ENCODE peak calls at places on chromosomes 11 and 22, in seven cellular contexts. X is adrenal gland, Z is stomach, V is HFFc6, D is NB4, F is tibial artery, C is progenitor cell of endocrine pancreas. O is an unnamed sample.

GRCh38 chr22:25013634-25014033 is 61.1 kb downstream of the KIAA1671 start:
- DNase-seq in X (peak; percentile 71), Z (no peak), V (peak; percentile 33), D (no peak), F (no peak), C (no peak), O (no peak)

GRCh38 chr11:86916330-86916729 is 38.9 kb downstream of the FZD4 start:
- DNase-seq in X (no peak), Z (no peak), V (peak; percentile 77), D (no peak), F (no peak), C (no peak), O (no peak)

GRCh38 chr11:27183672-27184457 is 143.2 kb downstream of the BBOX1 start:
- DNase-seq in X (peak; percentile 66), Z (peak; percentile 62), V (peak; percentile 65), D (peak; percentile 73), F (no peak), C (peak; percentile 20), O (peak; percentile 62)

GRCh38 chr11:86458294-86459001 is 83.8 kb downstream of the CCDC81 start:
- DNase-seq in X (no peak), Z (no peak), V (no peak), D (no peak), F (no peak), C (no peak), O (no peak)

GRCh38 chr11:85843929-85844328 is 11.3 kb upstream of the CCDC83 start:
- DNase-seq in X (no peak), Z (no peak), V (no peak), D (no peak), F (no peak), C (no peak), O (no peak)

GRCh38 chr11:103832762-103833161 is 203.7 kb upstream of the DDI1 start:
- DNase-seq in X (no peak), Z (no peak), V (no peak), D (no peak), F (no peak), C (no peak), O (no peak)

GRCh38 chr11:87722756-87723599 is 452.3 kb downstream of the RAB38 start:
- DNase-seq in X (peak; percentile 32), Z (peak; percentile 43), V (no peak), D (peak; percentile 60), F (no peak), C (no peak), O (no peak)

GRCh38 chr22:38290347-38290746 is 17.5 kb upstream of the TMEM184B start:
- DNase-seq in X (no peak), Z (no peak), V (no peak), D (no peak), F (no peak), C (no peak), O (no peak)

GRCh38 chr11:69378303-69379141 is 84.6 kb downstream of the MYEOV start:
- DNase-seq in X (no peak), Z (no peak), V (no peak), D (no peak), F (peak; percentile 56), C (no peak), O (no peak)

GRCh38 chr22:50014655-50015401 is 2.3 kb upstream of the IL17REL start:
- DNase-seq in X (no peak), Z (no peak), V (no peak), D (no peak), F (no peak), C (no peak), O (no peak)

GRCh38 chr22:31953251-31953650 is 8.9 kb downstream of the YWHAH start:
- DNase-seq in X (no peak), Z (no peak), V (no peak), D (no peak), F (no peak), C (no peak), O (no peak)

GRCh38 chr22:19800306-19800705 is 39.7 kb downstream of the TBX1 start:
- DNase-seq in X (no peak), Z (no peak), V (no peak), D (no peak), F (no peak), C (no peak), O (no peak)

GRCh38 chr11:33086017-33086416 is 46.6 kb downstream of the TCP11L1 start:
- DNase-seq in X (no peak), Z (no peak), V (no peak), D (no peak), F (no peak), C (no peak), O (no peak)

GRCh38 chr11:119432484-119433368 is 9.8 kb upstream of the THY1 start:
- DNase-seq in X (peak; percentile 35), Z (no peak), V (peak; percentile 61), D (no peak), F (no peak), C (no peak), O (peak; percentile 56)

GRCh38 chr11:34356576-34356917 is 1.3 kb downstream of the ABTB2 start:
- DNase-seq in X (peak; percentile 37), Z (no peak), V (peak; percentile 28), D (peak; percentile 54), F (no peak), C (peak; percentile 36), O (no peak)

GRCh38 chr22:38788417-38788816 is 5.5 kb downstream of the DNAL4 start:
- DNase-seq in X (peak; percentile 85), Z (peak; percentile 32), V (peak; percentile 92), D (no peak), F (peak; percentile 78), C (no peak), O (peak; percentile 70)

GRCh38 chr22:19965771-19966709 is 24.4 kb upstream of the TXNRD2 start:
- DNase-seq in X (no peak), Z (no peak), V (no peak), D (peak; percentile 68), F (no peak), C (no peak), O (no peak)

GRCh38 chr11:130670200-130670599 is 221.8 kb downstream of the ADAMTS15 start:
- DNase-seq in X (no peak), Z (no peak), V (no peak), D (no peak), F (no peak), C (no peak), O (no peak)

GRCh38 chr11:111454561-111455192 is 57.5 kb downstream of the BTG4 start:
- DNase-seq in X (no peak), Z (no peak), V (peak; percentile 59), D (peak; percentile 70), F (no peak), C (peak; percentile 44), O (peak; percentile 22)

GRCh38 chr11:41872458-41872857 is 413.0 kb upstream of the LRRC4C start:
- DNase-seq in X (no peak), Z (no peak), V (no peak), D (no peak), F (no peak), C (no peak), O (no peak)

GRCh38 chr11:121071456-121072236 is 29.4 kb upstream of the TECTA start:
- DNase-seq in X (no peak), Z (no peak), V (no peak), D (peak; percentile 18), F (no peak), C (no peak), O (no peak)

GRCh38 chr22:27804683-27805297 is 3.2 kb upstream of the MN1 start:
- DNase-seq in X (peak; percentile 75), Z (peak; percentile 75), V (peak; percentile 46), D (peak; percentile 62), F (peak; percentile 85), C (peak; percentile 57), O (no peak)

GRCh38 chr11:8016396-8016949 is 29.3 kb downstream of the EIF3F start:
- DNase-seq in X (no peak), Z (no peak), V (no peak), D (no peak), F (no peak), C (no peak), O (no peak)

GRCh38 chr11:120131941-120132644 is 5.8 kb downstream of the TRIM29 start:
- DNase-seq in X (no peak), Z (no peak), V (no peak), D (no peak), F (peak; percentile 39), C (no peak), O (no peak)

GRCh38 chr11:121328967-121329653 is 36.5 kb downstream of the SC5D start:
- DNase-seq in X (no peak), Z (no peak), V (no peak), D (peak; percentile 70), F (no peak), C (no peak), O (no peak)

GRCh38 chr11:116439480-116439759 is 333.4 kb downstream of the BUD13 start:
- DNase-seq in X (no peak), Z (no peak), V (no peak), D (no peak), F (no peak), C (no peak), O (no peak)

GRCh38 chr22:31577711-31578110 is 81.4 kb downstream of the SFI1 start:
- DNase-seq in X (no peak), Z (no peak), V (no peak), D (no peak), F (no peak), C (no peak), O (no peak)

GRCh38 chr11:112834277-112834755 is 126.9 kb upstream of the NCAM1 start:
- DNase-seq in X (peak; percentile 72), Z (peak; percentile 89), V (no peak), D (no peak), F (no peak), C (no peak), O (no peak)

GRCh38 chr11:96116341-96116740 is 192.4 kb upstream of the MTMR2 start:
- DNase-seq in X (no peak), Z (no peak), V (no peak), D (no peak), F (no peak), C (no peak), O (no peak)

GRCh38 chr11:43852057-43852636 is 28.5 kb upstream of the ALKBH3 start:
- DNase-seq in X (peak; percentile 60), Z (peak; percentile 62), V (peak; percentile 73), D (peak; percentile 68), F (no peak), C (peak; percentile 47), O (peak; percentile 56)

GRCh38 chr11:39365809-39366436 is 2093.5 kb downstream of the LRRC4C start:
- DNase-seq in X (no peak), Z (no peak), V (peak; percentile 8), D (peak; percentile 27), F (no peak), C (no peak), O (no peak)
- TF ChIP-seq CTCF in X (peak; percentile 23), Z (no peak), V (peak; percentile 28), D (no peak), F (no peak), C (no peak), O (no peak)

GRCh38 chr11:58647141-58647699 is 24.8 kb downstream of the CNTF start:
- DNase-seq in X (no peak), Z (no peak), V (no peak), D (peak; percentile 69), F (no peak), C (no peak), O (no peak)
- TF ChIP-seq CTCF in X (no peak), Z (no peak), V (no peak), D (no peak), F (no peak), C (no peak), O (no peak)

GRCh38 chr11:74397531-74398243 is 546 bp downstream of the PGM2L1 start:
- DNase-seq in X (peak; percentile 22), Z (peak; percentile 33), V (no peak), D (peak; percentile 57), F (no peak), C (peak; percentile 13), O (no peak)
- TF ChIP-seq CTCF in X (no peak), Z (peak; percentile 17), V (no peak), D (no peak), F (no peak), C (peak; percentile 27), O (no peak)

GRCh38 chr11:75469785-75470405 is 36.9 kb upstream of the KLHL35 start:
- DNase-seq in X (no peak), Z (no peak), V (no peak), D (peak; percentile 54), F (no peak), C (no peak), O (no peak)
- TF ChIP-seq CTCF in X (no peak), Z (no peak), V (no peak), D (no peak), F (no peak), C (no peak), O (no peak)

O was measured in AG09319.